ENCODE peak calls at places on chromosomes 6 and 20, in ten cellular contexts. R is HepG2, L is H1, N is endodermal cell, A is mammary epithelial cell, U is kidney, O is IMR-90, E is HCT116, Y is neural progenitor cell, M is Karpas-422. H is an unnamed sample.

GRCh38 chr20:32135983-32136515 is 26.5 kb downstream of the TM9SF4 start:
- DNase-seq in R (no peak), L (no peak), N (no peak), A (no peak), U (no peak), O (no peak), E (no peak), Y (no peak), M (no peak), H (no peak)

GRCh38 chr6:137852811-137853210 is 14.2 kb upstream of the TNFAIP3 start:
- DNase-seq in R (no peak), L (no peak), N (no peak), A (no peak), U (no peak), O (no peak), E (no peak), Y (no peak), M (peak; percentile 70), H (no peak)

GRCh38 chr20:31707994-31708744 is 14.5 kb downstream of the BCL2L1 start:
- DNase-seq in R (no peak), L (no peak), N (peak; percentile 47), A (no peak), U (no peak), O (no peak), E (no peak), Y (no peak), M (no peak), H (no peak)

GRCh38 chr20:60600036-60600435 is 641.8 kb downstream of the CDH26 start:
- DNase-seq in R (no peak), L (no peak), N (no peak), A (no peak), U (no peak), O (no peak), E (no peak), Y (no peak), M (no peak), H (no peak)

GRCh38 chr6:110875548-110876169 is 1.1 kb downstream of the AMD1 start:
- DNase-seq in R (no peak), L (no peak), N (peak; percentile 77), A (peak; percentile 47), U (peak; percentile 85), O (no peak), E (no peak), Y (peak; percentile 75), M (peak; percentile 74), H (no peak)

GRCh38 chr20:38073307-38074010 is 39.9 kb downstream of the RPRD1B start:
- DNase-seq in R (peak; percentile 76), L (no peak), N (peak; percentile 76), A (peak; percentile 78), U (no peak), O (peak; percentile 98), E (peak; percentile 24), Y (peak; percentile 64), M (peak; percentile 81), H (peak; percentile 57)

GRCh38 chr20:24784607-24785006 is 164.5 kb upstream of the CST7 start:
- DNase-seq in R (no peak), L (no peak), N (no peak), A (no peak), U (no peak), O (no peak), E (no peak), Y (no peak), M (no peak), H (no peak)

GRCh38 chr20:19973920-19974620 is 43.1 kb upstream of the NAA20 start:
- DNase-seq in R (no peak), L (no peak), N (no peak), A (peak; percentile 79), U (peak; percentile 87), O (peak; percentile 81), E (no peak), Y (no peak), M (no peak), H (no peak)

DNA sequence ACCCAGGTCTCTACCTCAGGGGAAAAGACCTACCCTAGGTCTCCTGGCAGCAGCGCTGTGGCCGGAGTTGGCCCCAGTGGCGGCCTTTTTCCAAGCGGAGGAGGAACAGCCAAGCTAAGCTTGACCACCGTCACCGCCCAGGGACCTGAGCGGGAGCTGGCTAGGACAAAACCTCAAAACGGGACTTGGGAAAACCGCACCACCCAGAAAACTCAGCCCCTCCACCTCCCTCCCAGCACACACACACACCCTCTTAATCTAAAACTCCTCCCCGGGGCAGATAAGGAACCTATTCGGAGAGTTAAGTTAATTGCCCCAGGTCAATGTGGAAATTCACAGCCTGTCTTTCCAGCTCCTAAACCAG is 2.7 kb upstream of the TRERF1 start:
- DNase-seq in R (no peak), L (no peak), N (peak; percentile 84), A (no peak), U (peak; percentile 83), O (no peak), E (no peak), Y (peak; percentile 70), M (no peak), H (no peak)
- H3K9ac ChIP-seq in R (no peak overlapping the region), L (peak overlapping the region; percentile 9), N (peak overlapping the region; percentile 67), A (no peak overlapping the region), U (no peak overlapping the region), O (no peak overlapping the region), E (no peak overlapping the region), Y (no peak overlapping the region), M (no peak overlapping the region), H (peak overlapping the region; percentile 99)

GRCh38 chr20:23151008-23151703 is 65.0 kb upstream of the CD93 start:
- DNase-seq in R (no peak), L (no peak), N (peak; percentile 61), A (no peak), U (no peak), O (no peak), E (no peak), Y (no peak), M (no peak), H (no peak)

GRCh38 chr20:23150304-23151007 is 64.3 kb upstream of the CD93 start:
- DNase-seq in R (no peak), L (no peak), N (peak; percentile 36), A (no peak), U (no peak), O (no peak), E (no peak), Y (no peak), M (no peak), H (no peak)

GRCh38 chr20:23152902-23153301 is 66.8 kb upstream of the CD93 start:
- DNase-seq in R (no peak), L (no peak), N (no peak), A (no peak), U (no peak), O (no peak), E (no peak), Y (no peak), M (no peak), H (no peak)

GRCh38 chr20:23152308-23152892 is 66.3 kb upstream of the CD93 start:
- DNase-seq in R (peak; percentile 90), L (no peak), N (peak; percentile 40), A (no peak), U (peak; percentile 90), O (peak; percentile 88), E (no peak), Y (no peak), M (no peak), H (no peak)

GRCh38 chr20:23151885-23152284 is 65.8 kb upstream of the CD93 start:
- DNase-seq in R (no peak), L (no peak), N (peak; percentile 32), A (no peak), U (no peak), O (no peak), E (no peak), Y (no peak), M (no peak), H (no peak)
- H3K9ac ChIP-seq in R (no peak overlapping the region), L (no peak overlapping the region), N (no peak overlapping the region), A (no peak overlapping the region), U (no peak overlapping the region), O (no peak overlapping the region), E (no peak overlapping the region), Y (no peak overlapping the region), M (no peak overlapping the region), H (no peak overlapping the region)

GRCh38 chr6:18022398-18023231 is 35.2 kb upstream of the KIF13A start:
- DNase-seq in R (no peak), L (peak; percentile 72), N (peak; percentile 88), A (peak; percentile 58), U (no peak), O (peak; percentile 57), E (no peak), Y (peak; percentile 95), M (no peak), H (peak; percentile 80)
- H3K9ac ChIP-seq in R (no peak overlapping the region), L (peak overlapping the region; percentile 3), N (peak overlapping the region; percentile 63), A (peak overlapping the region; percentile 46), U (no peak overlapping the region), O (no peak overlapping the region), E (no peak overlapping the region), Y (no peak overlapping the region), M (no peak overlapping the region), H (no peak overlapping the region)

GRCh38 chr20:59165389-59165785 is 1.8 kb downstream of the ZNF831 start:
- DNase-seq in R (no peak), L (no peak), N (no peak), A (no peak), U (no peak), O (no peak), E (no peak), Y (no peak), M (no peak), H (no peak)

GRCh38 chr20:59164681-59165388 is 1.2 kb downstream of the ZNF831 start:
- DNase-seq in R (no peak), L (no peak), N (no peak), A (no peak), U (no peak), O (no peak), E (no peak), Y (no peak), M (no peak), H (no peak)

GRCh38 chr20:59165794-59166709 is 2.4 kb downstream of the ZNF831 start:
- DNase-seq in R (no peak), L (no peak), N (peak; percentile 8), A (no peak), U (no peak), O (no peak), E (no peak), Y (no peak), M (no peak), H (no peak)

GRCh38 chr20:59161626-59162170 is 1.9 kb upstream of the ZNF831 start:
- DNase-seq in R (no peak), L (no peak), N (no peak), A (no peak), U (no peak), O (no peak), E (no peak), Y (no peak), M (no peak), H (no peak)

DNA sequence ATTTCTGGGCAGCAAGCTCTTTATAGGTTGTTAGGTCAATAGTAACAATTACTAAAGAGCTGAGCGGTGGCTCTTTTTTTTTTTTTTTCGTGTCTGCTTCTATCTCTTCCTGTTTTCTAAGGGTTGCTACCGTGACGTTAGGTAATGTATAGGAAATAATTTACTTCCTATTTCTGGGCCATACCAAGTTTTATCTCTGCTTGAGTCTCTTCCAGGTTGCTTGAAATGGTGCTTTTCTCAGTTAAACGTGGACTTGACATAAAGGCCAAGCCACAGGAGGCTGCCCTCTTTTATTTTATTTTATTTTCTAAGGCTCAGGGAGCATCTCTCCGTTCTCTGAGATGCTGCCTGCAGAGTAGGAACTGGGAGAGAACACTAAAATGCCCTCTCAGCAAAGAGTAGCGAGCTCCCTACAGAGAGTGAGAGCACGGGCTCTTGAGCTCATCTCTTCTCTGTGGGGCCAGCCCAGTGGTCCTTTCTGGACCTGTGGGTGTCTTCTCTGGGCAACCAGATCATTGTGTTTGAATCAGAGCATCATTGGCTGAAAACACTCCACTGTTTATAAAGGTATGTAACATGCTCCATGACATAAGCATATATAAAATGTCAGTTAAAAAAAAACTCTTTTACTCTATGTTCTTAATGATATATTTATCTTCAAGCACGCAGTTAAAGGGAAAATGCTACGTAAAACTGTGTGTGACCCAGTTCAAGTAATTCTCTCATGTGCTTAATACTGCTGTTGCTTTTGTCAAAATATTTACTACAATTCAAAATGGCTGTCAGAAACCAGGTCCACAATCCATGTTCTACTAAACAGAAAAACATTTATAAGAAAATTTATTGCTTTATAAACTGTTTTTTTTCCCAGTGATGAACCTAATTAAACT is at the start of gene ZNF831:
- DNase-seq in R (no peak), L (no peak), N (no peak), A (no peak), U (no peak), O (no peak), E (no peak), Y (no peak), M (peak; percentile 56), H (no peak)
- H3K9ac ChIP-seq in R (no peak within 1 kb of the TSS), L (no peak within 1 kb of the TSS), N (no peak within 1 kb of the TSS), A (no peak within 1 kb of the TSS), U (no peak within 1 kb of the TSS), O (no peak within 1 kb of the TSS), E (no peak within 1 kb of the TSS), Y (no peak within 1 kb of the TSS), M (no peak within 1 kb of the TSS), H (no peak within 1 kb of the TSS)

H was measured in NT2/D1.